ENCODE peak calls at places on chromosomes 6 and 20, in eight cellular contexts. H is upper lobe of right lung; J is AG04450; G is neural crest cell; U is left ventricle myocardium inferior; Q is Calu3; B is heart left ventricle; E is CD8-positive, alpha-beta T cell. I is an unnamed sample.
A peak's percentile ranks its signal among the peaks of the same experiment; 100 is the strongest.

GRCh38 chr6:24072038-24072746 is 53.8 kb upstream of the NRSN1 start:
- DNase-seq in H (no peak), J (no peak), G (no peak), U (no peak), Q (no peak), B (no peak), E (no peak), I (no peak)

GRCh38 chr6:82980086-82980485 is 85.6 kb downstream of the UBE3D start:
- DNase-seq in H (no peak), J (peak; percentile 62), G (no peak), U (no peak), Q (no peak), B (no peak), E (no peak), I (no peak)

GRCh38 chr20:45254867-45255266 is 503 bp upstream of the SLPI start:
- DNase-seq in H (no peak), J (no peak), G (no peak), U (no peak), Q (no peak), B (no peak), E (no peak), I (peak; percentile 30)

GRCh38 chr6:101462576-101462975 is 69.1 kb downstream of the GRIK2 start:
- DNase-seq in H (no peak), J (peak; percentile 6), G (no peak), U (no peak), Q (no peak), B (no peak), E (no peak), I (no peak)

GRCh38 chr6:50850223-50850751 is 31.6 kb downstream of the TFAP2B start:
- DNase-seq in H (no peak), J (no peak), G (no peak), U (no peak), Q (no peak), B (no peak), E (no peak), I (no peak)

GRCh38 chr6:107800564-107801164 is 23.4 kb downstream of the SCML4 start:
- DNase-seq in H (no peak), J (no peak), G (no peak), U (no peak), Q (no peak), B (no peak), E (no peak), I (no peak)

GRCh38 chr20:46367967-46368901 is 38.2 kb downstream of the ELMO2 start:
- DNase-seq in H (no peak), J (no peak), G (no peak), U (no peak), Q (peak; percentile 40), B (no peak), E (no peak), I (no peak)

GRCh38 chr20:39283464-39283863 is 321.3 kb downstream of the DHX35 start:
- DNase-seq in H (no peak), J (no peak), G (no peak), U (no peak), Q (no peak), B (no peak), E (no peak), I (no peak)

GRCh38 chr20:20368414-20369352 is 779 bp downstream of the INSM1 start:
- DNase-seq in H (no peak), J (no peak), G (no peak), U (no peak), Q (no peak), B (no peak), E (no peak), I (peak; percentile 55)

GRCh38 chr6:110098511-110099116 is 80.9 kb downstream of the WASF1 start:
- DNase-seq in H (no peak), J (no peak), G (no peak), U (no peak), Q (no peak), B (no peak), E (no peak), I (no peak)

GRCh38 chr20:13231031-13231752 is 10.1 kb downstream of the ISM1 start:
- DNase-seq in H (no peak), J (no peak), G (no peak), U (no peak), Q (no peak), B (no peak), E (peak; percentile 21), I (no peak)

GRCh38 chr6:52416629-52417151 is 3.5 kb upstream of the EFHC1 start:
- DNase-seq in H (no peak), J (no peak), G (peak; percentile 49), U (no peak), Q (peak; percentile 70), B (no peak), E (peak; percentile 46), I (peak; percentile 56)

GRCh38 chr6:70847685-70848084 is 109.2 kb downstream of the B3GAT2 start:
- DNase-seq in H (no peak), J (no peak), G (no peak), U (no peak), Q (no peak), B (no peak), E (no peak), I (no peak)

GRCh38 chr6:159217595-159218275 is 48.5 kb downstream of the FNDC1 start:
- DNase-seq in H (no peak), J (peak; percentile 3), G (peak; percentile 57), U (no peak), Q (peak; percentile 33), B (no peak), E (no peak), I (peak; percentile 74)

GRCh38 chr6:131762984-131763383 is 44.8 kb upstream of the ENPP1 start:
- DNase-seq in H (no peak), J (no peak), G (no peak), U (no peak), Q (no peak), B (no peak), E (no peak), I (no peak)

GRCh38 chr6:36368921-36369880 is 18.3 kb downstream of the ETV7 start:
- DNase-seq in H (no peak), J (peak; percentile 38), G (no peak), U (no peak), Q (peak; percentile 35), B (no peak), E (no peak), I (no peak)

GRCh38 chr6:84462697-84463096 is 235.3 kb upstream of the CEP162 start:
- DNase-seq in H (no peak), J (no peak), G (no peak), U (no peak), Q (no peak), B (no peak), E (no peak), I (no peak)

GRCh38 chr6:136862662-136863061 is 40.3 kb downstream of the PEX7 start:
- DNase-seq in H (no peak), J (no peak), G (no peak), U (no peak), Q (no peak), B (no peak), E (no peak), I (no peak)
- TF ChIP-seq CTCF in H (no peak), J (no peak), G (no peak), U (no peak), Q (no peak), B (no peak), E (no peak), I (no peak)

GRCh38 chr6:124879110-124879991 is 82.9 kb upstream of the RNF217 start:
- DNase-seq in H (no peak), J (no peak), G (no peak), U (no peak), Q (no peak), B (no peak), E (no peak), I (no peak)

GRCh38 chr6:124879992-124880355 is 82.3 kb upstream of the RNF217 start:
- DNase-seq in H (no peak), J (no peak), G (no peak), U (no peak), Q (no peak), B (no peak), E (no peak), I (no peak)

GRCh38 chr6:124881898-124882579 is 80.2 kb upstream of the RNF217 start:
- DNase-seq in H (no peak), J (peak; percentile 24), G (no peak), U (peak; percentile 17), Q (no peak), B (no peak), E (no peak), I (no peak)

GRCh38 chr6:124885171-124885570 is 77.1 kb upstream of the RNF217 start:
- DNase-seq in H (no peak), J (no peak), G (no peak), U (no peak), Q (no peak), B (no peak), E (no peak), I (no peak)

DNA sequence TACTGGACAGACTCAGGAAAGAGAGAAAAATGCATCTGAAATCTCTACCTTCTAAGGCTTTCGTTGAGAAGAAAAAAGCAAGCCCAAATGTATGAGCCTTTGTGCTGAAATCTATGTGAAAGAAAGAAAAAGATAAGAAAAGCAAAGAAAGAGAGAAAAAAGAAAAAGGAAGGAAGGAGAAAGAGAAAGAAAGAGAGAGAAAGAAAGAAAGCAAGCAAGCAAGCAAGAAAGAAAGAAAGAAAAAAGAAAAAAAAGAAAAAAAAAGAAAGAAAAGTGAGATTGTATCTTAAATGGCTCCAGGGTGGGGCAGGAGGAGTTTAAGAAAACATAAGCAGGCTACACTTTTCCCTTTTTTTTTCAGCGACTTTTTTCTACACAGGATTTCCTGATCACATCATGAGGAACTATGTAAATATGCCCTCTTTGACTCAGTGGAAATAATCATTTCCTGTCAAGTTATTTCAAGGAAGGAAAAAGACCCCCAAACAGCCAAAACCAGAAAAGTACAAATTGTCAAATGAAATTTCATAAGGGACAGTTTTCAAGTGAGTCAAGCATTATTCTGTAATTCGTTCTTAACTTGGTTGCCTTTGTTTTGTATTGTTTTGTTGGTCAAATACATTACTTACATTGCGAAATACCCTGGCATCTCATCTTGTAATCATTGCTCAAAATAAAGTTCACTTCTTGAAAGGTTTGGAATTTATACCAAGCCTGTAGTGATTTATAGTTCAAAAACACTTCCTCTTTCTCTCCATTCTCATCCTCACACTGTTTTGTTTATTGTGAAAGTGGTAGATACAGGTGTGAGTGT is 79.5 kb upstream of the RNF217 start:
- DNase-seq in H (no peak), J (no peak), G (no peak), U (no peak), Q (no peak), B (no peak), E (no peak), I (no peak)
- TF ChIP-seq CTCF in H (no peak), J (no peak), G (no peak), U (no peak), Q (no peak), B (no peak), E (no peak), I (no peak)

GRCh38 chr20:41178904-41179432 is 41.6 kb downstream of the PLCG1 start:
- DNase-seq in H (no peak), J (no peak), G (no peak), U (peak; percentile 54), Q (no peak), B (peak; percentile 65), E (no peak), I (no peak)
- TF ChIP-seq CTCF in H (no peak), J (no peak), G (no peak), U (peak; percentile 36), Q (no peak), B (peak; percentile 17), E (no peak), I (no peak)

DNA sequence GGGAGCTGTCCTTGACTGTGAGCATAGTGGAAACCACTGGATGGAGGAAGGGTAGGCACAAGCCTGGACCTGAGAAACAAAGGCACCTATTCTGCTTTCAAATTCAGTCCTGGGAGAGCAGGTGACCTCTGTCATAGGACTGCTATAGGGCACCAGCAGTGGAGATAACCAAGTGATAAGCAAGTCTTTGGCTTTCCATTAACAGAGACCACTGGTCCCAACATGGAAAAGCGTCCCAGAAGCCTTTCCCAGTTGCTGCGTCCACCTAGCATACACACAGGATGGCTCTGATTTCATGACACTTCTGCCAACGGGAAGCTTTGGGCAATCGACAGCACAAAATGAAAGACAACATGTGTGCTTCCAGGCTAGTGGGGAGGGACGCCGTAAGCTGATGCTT is 8.9 kb downstream of the SLC22A3 start:
- DNase-seq in H (no peak), J (no peak), G (no peak), U (no peak), Q (no peak), B (no peak), E (no peak), I (no peak)
- TF ChIP-seq CTCF in H (no peak), J (no peak), G (no peak), U (no peak), Q (no peak), B (no peak), E (no peak), I (no peak)